ENCODE peak calls at places on chromosomes 13 and 19, in eight cellular contexts. I is cardiac muscle cell, F is mammary epithelial cell, T is ascending aorta, W is body of pancreas, C is lower lobe of right lung, K is A673, R is MM.1S. H is an unnamed sample.
A peak's percentile ranks its signal among the peaks of the same experiment; 100 is the strongest.

GRCh38 chr13:43331676-43332075 is 308.3 kb downstream of the DNAJC15 start:
- DNase-seq in I (no peak), F (no peak), T (no peak), W (no peak), C (no peak), K (peak; percentile 35), R (no peak), H (no peak)

GRCh38 chr13:110259651-110260050 is 47.3 kb downstream of the COL4A1 start:
- DNase-seq in I (no peak), F (no peak), T (peak; percentile 45), W (no peak), C (no peak), K (no peak), R (no peak), H (no peak)

GRCh38 chr19:40611096-40611495 is 9.9 kb downstream of the LTBP4 start:
- DNase-seq in I (no peak), F (peak; percentile 73), T (peak; percentile 64), W (no peak), C (peak; percentile 80), K (no peak), R (no peak), H (peak; percentile 86)

GRCh38 chr13:95485045-95485517 is 67.4 kb upstream of the CLDN10 start:
- DNase-seq in I (no peak), F (peak; percentile 45), T (no peak), W (no peak), C (no peak), K (peak; percentile 49), R (no peak), H (no peak)

GRCh38 chr19:47331931-47332547 is at the start of gene C5AR2:
- DNase-seq in I (no peak), F (no peak), T (no peak), W (no peak), C (no peak), K (no peak), R (no peak), H (no peak)

GRCh38 chr13:51223284-51224270 is 1.4 kb downstream of the FAM124A start:
- DNase-seq in I (no peak), F (no peak), T (no peak), W (no peak), C (no peak), K (peak; percentile 17), R (no peak), H (no peak)

GRCh38 chr13:73421310-73421912 is 362.6 kb downstream of the KLF5 start:
- DNase-seq in I (no peak), F (peak; percentile 100), T (no peak), W (peak; percentile 90), C (no peak), K (no peak), R (no peak), H (no peak)

GRCh38 chr13:49627831-49628652 is at the start of gene ARL11:
- DNase-seq in I (no peak), F (no peak), T (peak; percentile 72), W (no peak), C (peak; percentile 87), K (no peak), R (peak; percentile 30), H (peak; percentile 85)

GRCh38 chr19:29681422-29682235 is 16.4 kb downstream of the PLEKHF1 start:
- DNase-seq in I (no peak), F (no peak), T (no peak), W (no peak), C (no peak), K (no peak), R (no peak), H (no peak)

GRCh38 chr19:33269016-33269415 is 33.3 kb downstream of the CEBPA start:
- DNase-seq in I (no peak), F (no peak), T (no peak), W (no peak), C (no peak), K (no peak), R (no peak), H (no peak)

GRCh38 chr19:41265376-41266153 is 1.4 kb downstream of the HNRNPUL1 start:
- DNase-seq in I (peak; percentile 43), F (peak; percentile 16), T (no peak), W (peak; percentile 20), C (no peak), K (peak; percentile 15), R (peak; percentile 10), H (no peak)

GRCh38 chr19:13212759-13213330 is 62.6 kb downstream of the IER2 start:
- DNase-seq in I (peak; percentile 50), F (peak; percentile 33), T (peak; percentile 71), W (peak; percentile 63), C (peak; percentile 81), K (peak; percentile 72), R (peak; percentile 43), H (peak; percentile 81)

GRCh38 chr13:97407540-97407939 is 26.4 kb upstream of the RAP2A start:
- DNase-seq in I (no peak), F (no peak), T (no peak), W (no peak), C (no peak), K (no peak), R (no peak), H (no peak)

GRCh38 chr13:67018775-67019174 is 211.4 kb downstream of the PCDH9 start:
- DNase-seq in I (no peak), F (no peak), T (no peak), W (no peak), C (no peak), K (no peak), R (no peak), H (no peak)

GRCh38 chr13:105914637-105915036 is 620.8 kb downstream of the EFNB2 start:
- DNase-seq in I (peak; percentile 42), F (peak; percentile 11), T (no peak), W (no peak), C (no peak), K (no peak), R (no peak), H (no peak)

GRCh38 chr19:54415208-54415900 is at the start of gene TTYH1:
- DNase-seq in I (no peak), F (no peak), T (no peak), W (no peak), C (no peak), K (no peak), R (no peak), H (no peak)

GRCh38 chr13:112893570-112894422 is 75.2 kb upstream of the MCF2L start:
- DNase-seq in I (peak; percentile 84), F (no peak), T (no peak), W (peak; percentile 80), C (peak; percentile 58), K (peak; percentile 33), R (peak; percentile 59), H (no peak)

GRCh38 chr13:44876782-44877324 is 112.4 kb downstream of the NUFIP1 start:
- DNase-seq in I (peak; percentile 9), F (no peak), T (peak; percentile 53), W (no peak), C (no peak), K (no peak), R (no peak), H (no peak)

GRCh38 chr13:59247166-59247565 is 916.6 kb downstream of the DIAPH3 start:
- DNase-seq in I (no peak), F (no peak), T (no peak), W (peak; percentile 38), C (peak; percentile 45), K (no peak), R (no peak), H (peak; percentile 48)

GRCh38 chr19:56765107-56765506 is 75.4 kb downstream of the PEG3 start:
- DNase-seq in I (no peak), F (no peak), T (no peak), W (peak; percentile 42), C (peak; percentile 50), K (peak; percentile 81), R (no peak), H (peak; percentile 67)
- H3K4me3 ChIP-seq in I (no peak overlapping the region), F (no peak overlapping the region), T (peak overlapping the region; percentile 65), W (no peak overlapping the region), C (peak overlapping the region; percentile 58), K (peak overlapping the region; percentile 39), R (no peak overlapping the region), H (peak overlapping the region; percentile 52)

GRCh38 chr19:49229416-49229815 is 71.8 kb downstream of the TRPM4 start:
- DNase-seq in I (no peak), F (no peak), T (no peak), W (no peak), C (no peak), K (no peak), R (no peak), H (no peak)

GRCh38 chr19:49222528-49222927 is 64.9 kb downstream of the TRPM4 start:
- DNase-seq in I (no peak), F (no peak), T (no peak), W (no peak), C (no peak), K (no peak), R (no peak), H (no peak)

GRCh38 chr19:49223472-49223871 is 65.9 kb downstream of the TRPM4 start:
- DNase-seq in I (no peak), F (no peak), T (no peak), W (no peak), C (no peak), K (no peak), R (no peak), H (no peak)

GRCh38 chr19:49222011-49222410 is 64.4 kb downstream of the TRPM4 start:
- DNase-seq in I (no peak), F (no peak), T (no peak), W (no peak), C (no peak), K (peak; percentile 81), R (no peak), H (no peak)

DNA sequence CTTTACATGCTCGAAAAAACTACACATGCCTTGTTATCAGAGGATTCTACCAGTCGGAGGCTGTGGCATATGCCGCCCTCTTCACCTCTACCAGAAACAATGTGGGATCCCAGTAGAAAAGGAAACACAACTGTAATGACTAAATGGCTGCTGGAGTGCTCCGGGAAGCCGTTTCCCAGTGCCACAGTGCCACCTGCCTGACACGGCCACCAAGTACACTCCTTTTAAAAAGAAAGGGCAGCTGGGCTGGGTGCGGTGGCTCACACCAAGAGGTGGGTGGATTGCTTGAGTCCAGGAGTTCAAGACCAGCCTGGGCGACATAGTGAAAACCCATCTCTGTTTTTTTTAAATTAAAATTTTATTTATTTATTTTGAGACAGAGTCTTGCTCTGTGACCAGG is 67.3 kb downstream of the TRPM4 start:
- DNase-seq in I (peak; percentile 78), F (peak; percentile 63), T (no peak), W (peak; percentile 66), C (no peak), K (peak; percentile 91), R (peak; percentile 80), H (no peak)
- TF ChIP-seq CTCF in I (peak; percentile 39), F (peak; percentile 66), T (no peak), W (peak; percentile 58), C (peak; percentile 19), K (peak; percentile 82), R (peak; percentile 68), H (peak; percentile 34)

GRCh38 chr19:43624933-43625332 is 5.5 kb upstream of the ZNF428 start:
- DNase-seq in I (peak; percentile 62), F (no peak), T (peak; percentile 71), W (peak; percentile 34), C (peak; percentile 82), K (no peak), R (peak; percentile 78), H (peak; percentile 83)
- H3K4me1 ChIP-seq in I (peaks cover 4% of the 10 kb centered on the region), F (no peaks in the 10 kb centered on the region), T (peaks cover 7% of the 10 kb centered on the region), W (peaks cover 6% of the 10 kb centered on the region), C (peaks cover 9% of the 10 kb centered on the region), K (peaks cover 9% of the 10 kb centered on the region), R (peaks cover 6% of the 10 kb centered on the region), H (no peaks in the 10 kb centered on the region)

DNA sequence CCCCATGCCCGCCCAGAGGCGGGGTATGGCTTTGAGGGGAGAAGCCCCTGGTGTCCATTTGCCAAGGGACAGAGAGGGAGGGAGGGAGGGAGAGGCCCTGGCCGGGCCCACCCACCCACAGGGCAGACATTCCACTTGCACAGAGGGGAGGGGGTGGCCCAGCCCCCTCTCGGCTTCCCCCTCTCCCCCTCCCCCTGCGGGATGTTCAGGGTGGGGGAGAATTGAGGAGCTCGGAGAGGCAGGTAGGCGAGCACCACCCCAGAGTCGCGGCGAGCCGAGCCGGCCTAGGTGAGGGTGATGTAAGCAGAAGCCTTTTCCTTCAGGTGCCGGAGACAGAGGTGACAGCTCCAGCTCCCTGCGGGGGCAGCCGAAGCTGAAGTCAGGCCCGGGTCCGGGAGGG is 12.2 kb downstream of the DPF1 start:
- DNase-seq in I (no peak), F (no peak), T (no peak), W (no peak), C (no peak), K (no peak), R (no peak), H (no peak)
- H3K4me3 ChIP-seq in I (no peak overlapping the region), F (no peak overlapping the region), T (no peak overlapping the region), W (no peak overlapping the region), C (no peak overlapping the region), K (no peak overlapping the region), R (no peak overlapping the region), H (no peak overlapping the region)